ENCODE peak calls at places on chromosomes 1 and 21, in five cellular contexts. V is stimulated activated CD8-positive, alpha-beta memory T cell treated with anti-CD3 and anti-CD28 coated beads, Interleukin-2, amount 100 ng/mL, for 48 hours; G is neural crest cell; J is NCI-H1092; F is HL-60. A is an unnamed sample.

GRCh38 chr1:41672173-41672572 is 187.7 kb upstream of the EDN2 start:
- DNase-seq in V (no peak), G (no peak), J (no peak), F (no peak), A (no peak)

GRCh38 chr1:20358761-20359263 is 68.1 kb downstream of the VWA5B1 start:
- DNase-seq in V (no peak), G (no peak), J (peak; percentile 76), F (no peak), A (no peak)

GRCh38 chr1:43271186-43272118 is 1.7 kb downstream of the TMEM125 start:
- DNase-seq in V (no peak), G (no peak), J (no peak), F (no peak), A (no peak)

GRCh38 chr1:49435291-49435690 is 588.5 kb downstream of the AGBL4 start:
- DNase-seq in V (no peak), G (no peak), J (no peak), F (no peak), A (peak; percentile 64)

GRCh38 chr1:75482951-75483350 is 128.0 kb downstream of the SLC44A5 start:
- DNase-seq in V (no peak), G (no peak), J (no peak), F (no peak), A (peak; percentile 58)

GRCh38 chr1:189429610-189430009 is 1048.1 kb downstream of the BRINP3 start:
- DNase-seq in V (no peak), G (no peak), J (peak; percentile 13), F (peak; percentile 8), A (no peak)

GRCh38 chr1:37778654-37779053 is 13.7 kb upstream of the EPHA10 start:
- DNase-seq in V (no peak), G (no peak), J (no peak), F (no peak), A (no peak)

GRCh38 chr1:232430467-232430866 is 199.5 kb downstream of the SIPA1L2 start:
- DNase-seq in V (no peak), G (no peak), J (no peak), F (no peak), A (no peak)

GRCh38 chr1:14780271-14780670 is 181.8 kb downstream of the KAZN start:
- DNase-seq in V (no peak), G (no peak), J (no peak), F (peak; percentile 58), A (no peak)

GRCh38 chr1:213623103-213623581 is 364.6 kb upstream of the PROX1 start:
- DNase-seq in V (no peak), G (no peak), J (no peak), F (no peak), A (no peak)

GRCh38 chr1:161082996-161083742 is 6.2 kb downstream of the NECTIN4 start:
- DNase-seq in V (no peak), G (no peak), J (no peak), F (peak; percentile 95), A (no peak)

GRCh38 chr1:36199934-36200741 is 24.1 kb upstream of the THRAP3 start:
- DNase-seq in V (no peak), G (no peak), J (no peak), F (no peak), A (no peak)

GRCh38 chr1:172699695-172700094 is 40.8 kb downstream of the FASLG start:
- DNase-seq in V (no peak), G (no peak), J (no peak), F (no peak), A (no peak)

GRCh38 chr1:195763907-195764183 is 844.4 kb downstream of the KCNT2 start:
- DNase-seq in V (no peak), G (no peak), J (no peak), F (no peak), A (no peak)

GRCh38 chr1:6957341-6957740 is 172.1 kb downstream of the CAMTA1 start:
- DNase-seq in V (no peak), G (no peak), J (no peak), F (no peak), A (no peak)

GRCh38 chr21:24225432-24225831 is 1381.8 kb downstream of the MRPL39 start:
- DNase-seq in V (no peak), G (no peak), J (no peak), F (no peak), A (no peak)

GRCh38 chr1:73306899-73307555 is 890.9 kb downstream of the LRRIQ3 start:
- DNase-seq in V (no peak), G (no peak), J (no peak), F (no peak), A (no peak)

GRCh38 chr1:8395433-8395866 is 77.5 kb downstream of the SLC45A1 start:
- DNase-seq in V (no peak), G (no peak), J (no peak), F (no peak), A (no peak)

GRCh38 chr1:65804584-65804983 is 11.9 kb downstream of the PDE4B start:
- DNase-seq in V (no peak), G (no peak), J (no peak), F (no peak), A (no peak)

GRCh38 chr1:222189218-222189617 is 358.7 kb downstream of the HHIPL2 start:
- DNase-seq in V (no peak), G (no peak), J (no peak), F (no peak), A (no peak)

GRCh38 chr1:39689635-39690034 is 1.6 kb downstream of the HPCAL4 start:
- DNase-seq in V (no peak), G (no peak), J (peak; percentile 85), F (no peak), A (no peak)

A was measured in NCI-H774.